ENCODE peak calls at places on chromosome 12, in eight cellular contexts. P is H7, Y is stromal cell of bone marrow, M is NCI-H2171 treated with DMSO at 0.1 percent for 48 hours, H is foreskin keratinocyte, Z is colonic mucosa, O is WTC11, T is type B pancreatic cell. Q is an unnamed sample.

GRCh38 chr12:114812858-114813761 is 129.1 kb upstream of the TBX3 start:
- DNase-seq in T (no peak), M (no peak), Z (no peak), H (no peak), Y (no peak), O (no peak), P (peak; percentile 65), Q (peak; percentile 56)

GRCh38 chr12:69239922-69240624 is 704 bp downstream of the CPSF6 start:
- DNase-seq in Y (no peak), T (no peak), M (peak; percentile 42), H (no peak), Z (peak; percentile 58), O (peak; percentile 60), P (peak; percentile 63), Q (peak; percentile 85)

GRCh38 chr12:69068431-69068830 is 135.5 kb upstream of the CPM start:
- DNase-seq in M (no peak), O (no peak), T (no peak), H (peak; percentile 53), P (no peak), Z (peak; percentile 62), Y (peak; percentile 17), Q (no peak)

GRCh38 chr12:117875652-117876491 is 92.9 kb downstream of the KSR2 start:
- DNase-seq in M (peak; percentile 90), O (peak; percentile 86), Z (no peak), H (no peak), Y (no peak), P (peak; percentile 84), T (peak; percentile 74), Q (peak; percentile 96)

GRCh38 chr12:34403706-34404376 is 381.5 kb downstream of the ALG10 start:
- DNase-seq in H (no peak), P (peak; percentile 7), O (peak; percentile 3), T (peak; percentile 53), Y (no peak), Z (peak; percentile 9), M (no peak), Q (no peak)

GRCh38 chr12:12333980-12334709 is 15.9 kb downstream of the MANSC1 start:
- DNase-seq in P (peak; percentile 79), M (peak; percentile 25), Z (peak; percentile 68), Y (no peak), H (no peak), T (no peak), O (peak; percentile 63), Q (peak; percentile 89)

GRCh38 chr12:6607751-6608591 is 792 bp upstream of the CHD4 start:
- DNase-seq in H (peak; percentile 71), P (peak; percentile 66), Y (peak; percentile 28), M (peak; percentile 93), Z (peak; percentile 83), O (no peak), T (no peak), Q (peak; percentile 82)

GRCh38 chr12:79006306-79006705 is 141.7 kb downstream of the SYT1 start:
- DNase-seq in T (no peak), Y (no peak), H (no peak), P (no peak), M (peak; percentile 44), Z (no peak), O (no peak), Q (no peak)

GRCh38 chr12:24937553-24938244 is 11.2 kb downstream of the BCAT1 start:
- DNase-seq in T (no peak), M (no peak), O (no peak), Z (no peak), H (no peak), Y (no peak), P (no peak), Q (no peak)

GRCh38 chr12:110861729-110862128 is 14.9 kb downstream of the CCDC63 start:
- DNase-seq in O (peak; percentile 31), T (no peak), Y (no peak), Z (no peak), P (peak; percentile 67), M (no peak), H (no peak), Q (peak; percentile 77)

GRCh38 chr12:70507442-70507841 is 129.8 kb downstream of the PTPRB start:
- DNase-seq in O (no peak), H (no peak), M (no peak), T (no peak), Z (no peak), Y (no peak), P (peak; percentile 46), Q (no peak)

GRCh38 chr12:27552886-27553560 is 29.0 kb downstream of the PPFIBP1 start:
- DNase-seq in Z (no peak), O (no peak), Y (no peak), M (no peak), H (no peak), P (no peak), T (no peak), Q (no peak)

GRCh38 chr12:104680070-104680469 is 223.3 kb downstream of the CHST11 start:
- DNase-seq in T (no peak), M (peak; percentile 63), O (no peak), Z (no peak), Y (no peak), P (peak; percentile 65), H (no peak), Q (peak; percentile 77)

GRCh38 chr12:66352197-66352596 is 49.9 kb downstream of the HELB start:
- DNase-seq in P (peak; percentile 40), M (peak; percentile 40), H (no peak), Y (no peak), T (no peak), O (peak; percentile 70), Z (peak; percentile 19), Q (peak; percentile 92)

GRCh38 chr12:108801736-108802665 is 55.4 kb downstream of the SSH1 start:
- DNase-seq in M (peak; percentile 91), T (no peak), P (peak; percentile 85), O (peak; percentile 69), Y (peak; percentile 79), Z (peak; percentile 36), H (no peak), Q (peak; percentile 96)

GRCh38 chr12:42679402-42679801 is 89.9 kb upstream of the PRICKLE1 start:
- DNase-seq in T (no peak), H (peak; percentile 24), Y (no peak), Z (no peak), O (no peak), P (no peak), M (no peak), Q (no peak)

GRCh38 chr12:77387214-77387613 is 321.8 kb upstream of the E2F7 start:
- DNase-seq in Y (no peak), M (no peak), T (no peak), P (no peak), Z (no peak), H (no peak), O (no peak), Q (no peak)

GRCh38 chr12:16228067-16228466 is 49.4 kb downstream of the SLC15A5 start:
- DNase-seq in T (no peak), M (no peak), H (no peak), P (no peak), O (no peak), Y (no peak), Z (no peak), Q (no peak)